ENCODE peak calls at places on chromosomes 16 and 17, in five cellular contexts. Q is HCT116; K is activated T-helper 9 cell treated with anti-CD3 and anti-CD28 coated beads, Interleukin-2, amount 50 U/mL, for 16 hours; X is stromal cell of bone marrow; Z is body of pancreas. A is an unnamed sample.

GRCh38 chr17:50916026-50916707 is 50.0 kb upstream of the TOB1 start:
- DNase-seq in Q (no peak), Z (no peak), X (peak; percentile 9), K (no peak), A (no peak)

GRCh38 chr17:6138761-6139446 is 68.7 kb downstream of the WSCD1 start:
- DNase-seq in K (no peak), X (no peak), Q (no peak), Z (no peak), A (no peak)

GRCh38 chr16:67197704-67198103 is 1.2 kb upstream of the ELMO3 start:
- DNase-seq in Z (no peak), Q (no peak), K (no peak), X (no peak), A (no peak)

GRCh38 chr17:81066072-81066471 is 31.1 kb downstream of the BAIAP2 start:
- DNase-seq in Q (no peak), K (no peak), X (no peak), Z (peak; percentile 27), A (no peak)

GRCh38 chr17:67056746-67057490 is 12.6 kb downstream of the CACNG1 start:
- DNase-seq in Q (no peak), Z (no peak), X (no peak), K (no peak), A (no peak)

GRCh38 chr16:69187387-69187890 is 475 bp downstream of the SNTB2 start:
- DNase-seq in K (peak; percentile 24), Z (peak; percentile 69), X (no peak), Q (no peak), A (no peak)

GRCh38 chr16:12449795-12450194 is 353.9 kb downstream of the CPPED1 start:
- DNase-seq in Q (no peak), X (peak; percentile 18), K (no peak), Z (no peak), A (no peak)

GRCh38 chr16:89096768-89097527 is 3.3 kb downstream of the ACSF3 start:
- DNase-seq in X (no peak), Q (no peak), Z (no peak), K (peak; percentile 72), A (no peak)

GRCh38 chr16:80260906-80261311 is 279.9 kb upstream of the DYNLRB2 start:
- DNase-seq in Z (no peak), X (no peak), Q (no peak), K (no peak), A (no peak)

GRCh38 chr16:87058728-87059250 is 258.4 kb downstream of the C16orf95 start:
- DNase-seq in Q (no peak), K (no peak), X (no peak), Z (no peak), A (no peak)

GRCh38 chr17:75459590-75460267 is 3.3 kb downstream of the TMEM94 start:
- DNase-seq in X (no peak), Q (no peak), K (no peak), Z (no peak), A (no peak)

GRCh38 chr17:50209472-50210248 is 8.2 kb upstream of the COL1A1 start:
- DNase-seq in Q (no peak), K (no peak), X (peak; percentile 97), Z (peak; percentile 54), A (peak; percentile 83)

GRCh38 chr16:49663081-49664057 is 192.5 kb downstream of the ZNF423 start:
- DNase-seq in K (no peak), Q (no peak), Z (no peak), X (no peak), A (peak; percentile 14)

GRCh38 chr16:63057342-63057741 is 1021.1 kb upstream of the CDH8 start:
- DNase-seq in Z (no peak), K (no peak), X (no peak), Q (no peak), A (no peak)

GRCh38 chr17:13931752-13932477 is 137.4 kb upstream of the COX10 start:
- DNase-seq in K (no peak), X (peak; percentile 48), Z (peak; percentile 36), Q (no peak), A (no peak)

GRCh38 chr17:77375526-77375916 is 234.8 kb downstream of the SEC14L1 start:
- DNase-seq in Q (no peak), Z (no peak), K (no peak), X (no peak), A (no peak)

GRCh38 chr16:83143788-83144187 is 517.0 kb downstream of the CDH13 start:
- DNase-seq in K (no peak), Z (no peak), X (no peak), Q (no peak), A (no peak)

GRCh38 chr16:70455910-70456309 is 1.5 kb downstream of the FCSK start:
- DNase-seq in K (no peak), X (no peak), Z (no peak), Q (no peak), A (no peak)

GRCh38 chr16:25367773-25368172 is 110.1 kb upstream of the ZKSCAN2 start:
- DNase-seq in Z (no peak), Q (no peak), X (no peak), K (no peak), A (no peak)

GRCh38 chr16:56977823-56978430 is 11.4 kb upstream of the NLRC5 start:
- DNase-seq in Q (no peak), Z (no peak), X (no peak), K (no peak), A (no peak)

GRCh38 chr16:49650603-49651002 is 205.3 kb downstream of the ZNF423 start:
- DNase-seq in X (no peak), Z (no peak), Q (no peak), K (no peak), A (no peak)

GRCh38 chr16:11258553-11259287 is 2.7 kb upstream of the SOCS1 start:
- DNase-seq in Z (peak; percentile 81), X (no peak), Q (no peak), K (no peak), A (no peak)

GRCh38 chr17:78357177-78357586 is 2.7 kb downstream of the SOCS3 start:
- DNase-seq in Q (no peak), K (no peak), Z (peak; percentile 50), X (no peak), A (no peak)

GRCh38 chr17:70655179-70655578 is 485.8 kb downstream of the KCNJ2 start:
- DNase-seq in K (no peak), Z (no peak), Q (no peak), X (no peak), A (no peak)

GRCh38 chr17:80821546-80821945 is 170.1 kb upstream of the CHMP6 start:
- DNase-seq in X (no peak), Z (no peak), Q (no peak), K (no peak), A (no peak)

GRCh38 chr17:31581022-31581483 is 189.6 kb downstream of the RAB11FIP4 start:
- DNase-seq in X (peak; percentile 77), Z (peak; percentile 73), K (no peak), Q (no peak), A (peak; percentile 64)

GRCh38 chr17:17075037-17075755 is 32.9 kb downstream of the MPRIP start:
- DNase-seq in Z (peak; percentile 23), X (no peak), Q (no peak), K (no peak), A (no peak)

GRCh38 chr17:66021757-66022156 is 170.2 kb downstream of the CEP112 start:
- DNase-seq in Z (no peak), X (no peak), K (no peak), Q (no peak), A (no peak)

GRCh38 chr17:82932146-82933005 is 92.6 kb upstream of the ZNF750 start:
- DNase-seq in K (no peak), Q (no peak), X (peak; percentile 49), Z (no peak), A (no peak)

GRCh38 chr16:30694926-30695678 is 3.9 kb upstream of the SRCAP start:
- DNase-seq in K (no peak), Z (no peak), X (no peak), Q (no peak), A (no peak)

GRCh38 chr17:3964203-3965122 is at the start of gene ATP2A3:
- DNase-seq in Q (no peak), Z (peak; percentile 65), X (no peak), K (peak; percentile 64), A (no peak)

GRCh38 chr17:50847566-50847965 is 12.2 kb downstream of the WFIKKN2 start:
- DNase-seq in Z (no peak), Q (no peak), K (no peak), X (no peak), A (no peak)

GRCh38 chr17:57600092-57600491 is 145.0 kb downstream of the CCDC182 start:
- DNase-seq in Z (no peak), K (no peak), X (no peak), Q (no peak), A (no peak)

GRCh38 chr16:3086596-3087242 is 12.4 kb downstream of the ZSCAN10 start:
- DNase-seq in Z (no peak), X (no peak), Q (no peak), K (no peak), A (no peak)

GRCh38 chr16:50136399-50136798 is 16.7 kb upstream of the TENT4B start:
- DNase-seq in X (no peak), K (no peak), Q (no peak), Z (no peak), A (no peak)

GRCh38 chr17:6507535-6507934 is 48.8 kb downstream of the PITPNM3 start:
- DNase-seq in X (peak; percentile 87), Z (no peak), K (no peak), Q (peak; percentile 51), A (no peak)

GRCh38 chr16:18975109-18975508 is 8.6 kb upstream of the TMC7 start:
- DNase-seq in Z (no peak), X (no peak), K (no peak), Q (no peak), A (no peak)

GRCh38 chr16:2426941-2427361 is 2.3 kb upstream of the CCNF start:
- DNase-seq in K (no peak), X (no peak), Q (no peak), Z (peak; percentile 44), A (no peak)

GRCh38 chr17:28722413-28723158 is 2.8 kb downstream of the RPL23A start:
- DNase-seq in X (no peak), K (no peak), Q (no peak), Z (no peak), A (no peak)

A was measured in thoracic aorta.